ENCODE peak calls at places on chromosomes 7 and 10, in four cellular contexts. O, C, P and V are unnamed samples.

GRCh38 chr10:30984563-30985328 is 46.9 kb downstream of the ZNF438 start:
- DNase-seq in C (no peak), P (no peak), O (no peak), V (no peak)

GRCh38 chr10:85791846-85792532 is 574.6 kb downstream of the GRID1 start:
- DNase-seq in O (no peak), P (no peak), C (no peak), V (no peak)

GRCh38 chr10:14397069-14397468 is 66.3 kb upstream of the FRMD4A start:
- DNase-seq in C (no peak), O (no peak), P (no peak), V (peak)

GRCh38 chr10:114471906-114472873 is 67.9 kb upstream of the AFAP1L2 start:
- DNase-seq in P (no peak), O (no peak), C (no peak), V (no peak)

GRCh38 chr7:266851-267840 is 22.8 kb upstream of the FOXL3 start:
- DNase-seq in P (no peak), O (no peak), C (no peak), V (peak)

GRCh38 chr10:104297697-104298660 is 29.0 kb downstream of the GSTO2 start:
- DNase-seq in P (peak), C (no peak), O (no peak), V (peak)

GRCh38 chr10:77927343-77928256 is 1.0 kb upstream of the DLG5 start:
- DNase-seq in O (no peak), P (no peak), C (no peak), V (peak)

GRCh38 chr7:1505731-1506550 is 1.8 kb upstream of the INTS1 start:
- DNase-seq in O (no peak), C (peak), P (no peak), V (no peak)

GRCh38 chr10:4586756-4587155 is 239.3 kb upstream of the AKR1E2 start:
- DNase-seq in C (no peak), O (no peak), P (no peak), V (no peak)

GRCh38 chr7:101172854-101173751 is 7.0 kb downstream of the NAT16 start:
- DNase-seq in O (no peak), P (no peak), C (no peak), V (no peak)

GRCh38 chr7:74429153-74429747 is 24.5 kb upstream of the GTF2IRD1 start:
- DNase-seq in P (no peak), C (no peak), O (no peak), V (peak)

GRCh38 chr7:153324094-153324493 is 564.5 kb downstream of the ACTR3B start:
- DNase-seq in O (no peak), P (no peak), C (no peak), V (no peak)

GRCh38 chr10:65751896-65752295 is 1173.9 kb upstream of the LRRTM3 start:
- DNase-seq in P (no peak), C (no peak), O (no peak), V (no peak)

GRCh38 chr7:91657386-91658120 is 222.9 kb downstream of the MTERF1 start:
- DNase-seq in O (no peak), P (no peak), C (no peak), V (no peak)

GRCh38 chr10:27240891-27241639 is 468 bp upstream of the ACBD5 start:
- DNase-seq in O (no peak), C (peak), P (peak), V (peak)

GRCh38 chr10:44759122-44759521 is 152.0 kb upstream of the TMEM72 start:
- DNase-seq in P (no peak), C (no peak), O (no peak), V (no peak)

GRCh38 chr7:33824911-33825459 is 80.4 kb upstream of the BMPER start:
- DNase-seq in O (no peak), P (no peak), C (no peak), V (no peak)

GRCh38 chr7:40839881-40840280 is 705.1 kb downstream of the SUGCT start:
- DNase-seq in P (no peak), C (no peak), O (no peak), V (no peak)

GRCh38 chr10:94439275-94439861 is 37.0 kb downstream of the TBC1D12 start:
- DNase-seq in O (no peak), P (peak), C (no peak), V (no peak)

GRCh38 chr7:73851410-73852338 is 9.3 kb upstream of the TMEM270 start:
- DNase-seq in O (no peak), P (no peak), C (peak), V (peak)

GRCh38 chr7:100752994-100753393 is 19.6 kb downstream of the ZAN start:
- DNase-seq in P (no peak), O (no peak), C (no peak), V (no peak)

GRCh38 chr10:15313034-15313433 is 58.1 kb downstream of the FAM171A1 start:
- DNase-seq in O (no peak), P (no peak), C (no peak), V (no peak)

GRCh38 chr10:30529373-30529998 is 95.5 kb downstream of the MAP3K8 start:
- DNase-seq in O (peak), P (no peak), C (peak), V (no peak)

GRCh38 chr10:50367732-50368131 is 116.4 kb upstream of the ASAH2 start:
- DNase-seq in O (no peak), P (peak), C (no peak), V (peak)

GRCh38 chr7:22751341-22751740 is 24.3 kb downstream of the IL6 start:
- DNase-seq in C (no peak), P (no peak), O (no peak), V (no peak)

GRCh38 chr7:53306846-53307245 is 271.4 kb downstream of the POM121L12 start:
- DNase-seq in P (no peak), O (no peak), C (no peak), V (no peak)

GRCh38 chr7:73633844-73634243 is 9.5 kb upstream of the MLXIPL start:
- DNase-seq in O (no peak), P (no peak), C (no peak), V (no peak)

GRCh38 chr10:102963237-102963886 is 45.3 kb downstream of the CNNM2 start:
- DNase-seq in C (no peak), O (no peak), P (no peak), V (no peak)

GRCh38 chr10:126583507-126584200 is 86.8 kb downstream of the C10orf90 start:
- DNase-seq in P (no peak), C (no peak), O (no peak), V (peak)

GRCh38 chr7:107692501-107692900 is 31.9 kb downstream of the SLC26A4 start:
- DNase-seq in C (no peak), O (no peak), P (no peak), V (no peak)

GRCh38 chr10:132417957-132418441 is 21.0 kb downstream of the PWWP2B start:
- DNase-seq in O (no peak), P (no peak), C (no peak), V (no peak)

GRCh38 chr10:93703066-93703465 is 674 bp upstream of the FRA10AC1 start:
- DNase-seq in C (no peak), P (no peak), O (no peak), V (peak)

GRCh38 chr10:21526952-21527633 is 1.6 kb upstream of the SKIDA1 start:
- DNase-seq in O (peak), C (peak), P (peak), V (peak)

GRCh38 chr7:151890355-151891004 is 13.6 kb upstream of the PRKAG2 start:
- DNase-seq in C (no peak), O (no peak), P (no peak), V (no peak)

GRCh38 chr7:122887198-122887597 is 938 bp upstream of the CADPS2 start:
- DNase-seq in O (no peak), C (peak), P (peak), V (no peak)

GRCh38 chr10:28676297-28676967 is 889 bp upstream of the BAMBI start:
- DNase-seq in C (no peak), P (peak), O (no peak), V (peak)

GRCh38 chr7:47326808-47327207 is 255.1 kb downstream of the TNS3 start:
- DNase-seq in O (no peak), C (no peak), P (no peak), V (peak)

GRCh38 chr10:110260746-110261477 is 43.8 kb downstream of the SMNDC1 start:
- DNase-seq in P (no peak), O (no peak), C (no peak), V (no peak)

GRCh38 chr7:44787762-44788161 is 8.7 kb upstream of the PPIA start:
- DNase-seq in C (no peak), P (no peak), O (no peak), V (no peak)